ENCODE peak calls at places on chromosomes 11 and 22, in eight cellular contexts. H is fibroblast of villous mesenchyme, J is psoas muscle, N is body of pancreas, Q is AG10803, P is heart left ventricle, K is stomach, I is astrocyte of the spinal cord. Z is an unnamed sample.

GRCh38 chr11:94169516-94169915 is 40.9 kb downstream of the PANX1 start:
- DNase-seq in P (no peak), J (no peak), Q (no peak), K (no peak), I (no peak), N (no peak), H (no peak), Z (no peak)

GRCh38 chr11:112834277-112834755 is 126.9 kb upstream of the NCAM1 start:
- DNase-seq in J (peak), N (peak), I (no peak), K (peak), H (no peak), Q (no peak), P (peak), Z (no peak)

GRCh38 chr11:11306855-11307254 is 46.2 kb downstream of the CSNK2A3 start:
- DNase-seq in N (no peak), J (no peak), K (no peak), I (no peak), H (no peak), Q (no peak), P (no peak), Z (peak)

GRCh38 chr22:50471962-50472361 is 2.9 kb downstream of the SBF1 start:
- DNase-seq in P (no peak), H (no peak), K (no peak), J (no peak), I (no peak), Q (no peak), N (no peak), Z (no peak)

GRCh38 chr11:123822591-123822990 is 16.4 kb upstream of the OR6M1 start:
- DNase-seq in J (no peak), P (no peak), K (no peak), I (no peak), N (peak), Q (no peak), H (no peak), Z (peak)

GRCh38 chr11:2838676-2839075 is 46.9 kb downstream of the CDKN1C start:
- DNase-seq in H (no peak), N (no peak), K (no peak), J (peak), I (no peak), Q (no peak), P (no peak), Z (no peak)

GRCh38 chr22:28023036-28023435 is 104.0 kb upstream of the PITPNB start:
- DNase-seq in P (no peak), J (no peak), N (no peak), Q (no peak), K (no peak), H (no peak), I (no peak), Z (no peak)

GRCh38 chr11:115736146-115736545 is 231.9 kb upstream of the CADM1 start:
- DNase-seq in Q (no peak), K (no peak), I (no peak), P (no peak), N (no peak), J (no peak), H (no peak), Z (no peak)

GRCh38 chr11:90630176-90630575 is 407.3 kb upstream of the CHORDC1 start:
- DNase-seq in Q (no peak), H (no peak), P (no peak), N (no peak), J (no peak), K (no peak), I (no peak), Z (peak)

GRCh38 chr11:2562897-2563215 is 118.0 kb downstream of the KCNQ1 start:
- DNase-seq in H (no peak), J (no peak), Q (no peak), I (no peak), N (no peak), P (no peak), K (no peak), Z (no peak)

GRCh38 chr11:111476961-111477360 is 35.2 kb downstream of the BTG4 start:
- DNase-seq in P (no peak), J (no peak), N (no peak), I (no peak), Q (peak), K (no peak), H (no peak), Z (no peak)

GRCh38 chr11:95144313-95145235 is 54.9 kb downstream of the ENDOD1 start:
- DNase-seq in H (peak), J (no peak), N (no peak), P (no peak), I (no peak), K (no peak), Q (no peak), Z (peak)

GRCh38 chr22:24208012-24208749 is 26.9 kb downstream of the SUSD2 start:
- DNase-seq in J (peak), N (peak), H (peak), I (peak), K (peak), Q (peak), P (no peak), Z (peak)

GRCh38 chr22:45212306-45212709 is 28.4 kb downstream of the KIAA0930 start:
- DNase-seq in Q (peak), N (peak), H (peak), I (peak), J (peak), P (peak), K (peak), Z (peak)

GRCh38 chr11:65640483-65641207 is 2.7 kb downstream of the SIPA1 start:
- DNase-seq in I (no peak), Q (no peak), P (peak), H (no peak), J (no peak), K (peak), N (peak), Z (no peak)

GRCh38 chr11:117875397-117876048 is 935 bp downstream of the FXYD6 start:
- DNase-seq in J (no peak), Q (no peak), H (no peak), P (no peak), I (no peak), N (no peak), K (no peak), Z (no peak)

GRCh38 chr11:64095949-64096348 is 60.2 kb downstream of the FLRT1 start:
- DNase-seq in H (no peak), Q (no peak), I (no peak), K (no peak), N (no peak), P (no peak), J (no peak), Z (no peak)

GRCh38 chr11:57778318-57779037 is 16.9 kb downstream of the CTNND1 start:
- DNase-seq in J (peak), I (peak), P (peak), N (peak), Q (peak), H (peak), K (peak), Z (peak)

GRCh38 chr11:86228967-86229330 is 15.6 kb upstream of the EED start:
- DNase-seq in Q (no peak), H (no peak), N (no peak), P (no peak), I (no peak), K (no peak), J (no peak), Z (no peak)

GRCh38 chr22:29480512-29481264 is 670 bp downstream of the NEFH start:
- DNase-seq in H (peak), K (no peak), J (no peak), I (peak), P (no peak), N (peak), Q (peak), Z (peak)

GRCh38 chr11:95134491-95134890 is 44.8 kb downstream of the ENDOD1 start:
- DNase-seq in N (no peak), Q (peak), P (no peak), J (no peak), I (peak), H (peak), K (no peak), Z (peak)

GRCh38 chr11:121930004-121930965 is 185.7 kb downstream of the BLID start:
- DNase-seq in K (no peak), J (no peak), P (no peak), N (no peak), H (peak), Q (peak), I (peak), Z (peak)

GRCh38 chr11:121802542-121802941 is 313.5 kb downstream of the BLID start:
- DNase-seq in Q (no peak), K (no peak), J (no peak), I (no peak), N (no peak), P (peak), H (no peak), Z (no peak)

DNA sequence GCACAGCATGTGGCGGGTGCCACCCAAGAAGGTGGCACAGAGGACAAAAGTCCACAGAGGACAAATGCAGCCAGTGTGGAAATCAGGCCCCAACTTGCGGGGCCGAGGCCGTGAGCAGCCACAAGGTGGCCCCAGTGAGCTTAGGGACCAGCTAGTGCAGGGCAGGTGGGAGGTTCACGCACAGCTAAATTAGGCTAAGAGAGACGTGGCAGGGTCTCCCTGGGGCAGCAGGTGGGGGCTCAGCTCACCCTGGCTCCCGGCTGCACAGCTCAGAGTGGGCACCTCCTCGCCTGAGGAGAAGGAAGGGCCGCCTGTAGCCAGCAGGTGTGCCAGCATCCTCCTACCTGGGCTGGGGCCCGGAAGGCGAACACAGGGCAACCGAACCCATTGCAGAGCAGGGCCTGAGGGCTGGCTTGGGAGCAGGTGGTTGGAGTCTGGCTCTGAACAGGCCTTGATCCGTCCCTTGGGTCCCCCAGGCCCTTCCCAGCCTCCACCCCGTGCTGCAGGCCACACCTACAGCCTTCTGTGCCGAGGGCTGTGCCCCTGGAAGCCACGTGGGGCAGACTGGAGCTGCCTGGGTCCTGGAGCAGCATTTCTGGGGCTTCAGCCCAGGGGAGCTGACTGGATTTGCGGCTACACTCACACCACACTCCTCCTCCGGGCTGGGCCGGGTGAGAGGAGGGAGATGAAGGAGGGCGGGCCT is 26.1 kb upstream of the CELSR1 start:
- DNase-seq in N (peak), Q (peak), J (peak), P (peak), I (peak), K (peak), H (peak), Z (peak)
- TF ChIP-seq CTCF in N (peak), Q (peak), J (peak), P (peak), I (peak), K (peak), H (peak), Z (peak)

GRCh38 chr22:35023692-35024363 is 42.1 kb upstream of the ISX start:
- DNase-seq in I (peak), J (peak), Q (peak), H (peak), P (peak), N (peak), K (peak), Z (peak)
- H3K4me3 ChIP-seq in I (no peak), J (no peak), Q (no peak), H (no peak), P (no peak), N (no peak), K (no peak), Z (no peak)

GRCh38 chr11:133206313-133207005 is 325.8 kb downstream of the OPCML start:
- DNase-seq in I (no peak), J (no peak), Q (no peak), P (no peak), N (no peak), K (no peak), H (no peak), Z (no peak)
- TF ChIP-seq CTCF in I (no peak), J (no peak), Q (no peak), P (no peak), N (no peak), K (no peak), H (no peak), Z (no peak)

GRCh38 chr11:32422545-32422944 is 12.8 kb downstream of the WT1 start:
- DNase-seq in I (no peak), Q (no peak), J (no peak), N (no peak), H (no peak), P (no peak), K (no peak), Z (no peak)
- H3K4me3 ChIP-seq in I (no peak), Q (no peak), J (no peak), N (no peak), H (no peak), P (no peak), K (no peak), Z (no peak)